ENCODE peak calls at places on chromosomes 12 and 14, in ten cellular contexts. One of them, this sample, is unnamed.

GRCh38 chr14:27605298-27605697 is 1007.5 kb upstream of the NOVA1 start:
- DNase-seq in neural crest cell: no peak
- DNase-seq in AG09309: no peak
- DNase-seq in astrocyte of the spinal cord: no peak
- DNase-seq in fibroblast of mammary gland: no peak
- DNase-seq in lower lobe of right lung: no peak
- DNase-seq in endothelial cell: no peak
- DNase-seq in transverse colon: no peak
- DNase-seq in neural progenitor cell: no peak
- DNase-seq in SK-N-SH: no peak
- DNase-seq in this sample: no peak

GRCh38 chr12:48002179-48002601 is 2.1 kb downstream of the COL2A1 start:
- DNase-seq in neural crest cell: peak
- DNase-seq in AG09309: no peak
- DNase-seq in astrocyte of the spinal cord: no peak
- DNase-seq in fibroblast of mammary gland: no peak
- DNase-seq in lower lobe of right lung: no peak
- DNase-seq in endothelial cell: no peak
- DNase-seq in transverse colon: no peak
- DNase-seq in neural progenitor cell: peak
- DNase-seq in SK-N-SH: peak
- DNase-seq in this sample: no peak

GRCh38 chr12:121614872-121615467 is 11.4 kb upstream of the ORAI1 start:
- DNase-seq in neural crest cell: no peak
- DNase-seq in AG09309: no peak
- DNase-seq in astrocyte of the spinal cord: no peak
- DNase-seq in fibroblast of mammary gland: no peak
- DNase-seq in lower lobe of right lung: no peak
- DNase-seq in endothelial cell: no peak
- DNase-seq in transverse colon: no peak
- DNase-seq in neural progenitor cell: no peak
- DNase-seq in SK-N-SH: no peak
- DNase-seq in this sample: no peak

GRCh38 chr14:29197557-29197956 is 431.0 kb downstream of the FOXG1 start:
- DNase-seq in neural crest cell: no peak
- DNase-seq in AG09309: no peak
- DNase-seq in astrocyte of the spinal cord: no peak
- DNase-seq in fibroblast of mammary gland: no peak
- DNase-seq in lower lobe of right lung: no peak
- DNase-seq in endothelial cell: no peak
- DNase-seq in transverse colon: no peak
- DNase-seq in neural progenitor cell: no peak
- DNase-seq in SK-N-SH: no peak
- DNase-seq in this sample: no peak

GRCh38 chr12:57148469-57149308 is 1.3 kb upstream of the LRP1-AS start:
- DNase-seq in neural crest cell: no peak
- DNase-seq in AG09309: no peak
- DNase-seq in astrocyte of the spinal cord: no peak
- DNase-seq in fibroblast of mammary gland: peak
- DNase-seq in lower lobe of right lung: peak
- DNase-seq in endothelial cell: no peak
- DNase-seq in transverse colon: peak
- DNase-seq in neural progenitor cell: no peak
- DNase-seq in SK-N-SH: no peak
- DNase-seq in this sample: no peak

GRCh38 chr12:46815792-46816191 is 10.0 kb downstream of the SLC38A4 start:
- DNase-seq in neural crest cell: no peak
- DNase-seq in AG09309: no peak
- DNase-seq in astrocyte of the spinal cord: no peak
- DNase-seq in fibroblast of mammary gland: no peak
- DNase-seq in lower lobe of right lung: no peak
- DNase-seq in endothelial cell: no peak
- DNase-seq in transverse colon: no peak
- DNase-seq in neural progenitor cell: no peak
- DNase-seq in SK-N-SH: no peak
- DNase-seq in this sample: no peak

GRCh38 chr14:105398726-105399440 is 545 bp downstream of the TEX22 start:
- DNase-seq in neural crest cell: no peak
- DNase-seq in AG09309: no peak
- DNase-seq in astrocyte of the spinal cord: no peak
- DNase-seq in fibroblast of mammary gland: peak
- DNase-seq in lower lobe of right lung: no peak
- DNase-seq in endothelial cell: peak
- DNase-seq in transverse colon: no peak
- DNase-seq in neural progenitor cell: no peak
- DNase-seq in SK-N-SH: peak
- DNase-seq in this sample: no peak

GRCh38 chr14:75479770-75480600 is 42.3 kb upstream of the BATF start:
- DNase-seq in neural crest cell: no peak
- DNase-seq in AG09309: no peak
- DNase-seq in astrocyte of the spinal cord: no peak
- DNase-seq in fibroblast of mammary gland: no peak
- DNase-seq in lower lobe of right lung: no peak
- DNase-seq in endothelial cell: no peak
- DNase-seq in transverse colon: no peak
- DNase-seq in neural progenitor cell: peak
- DNase-seq in SK-N-SH: no peak
- DNase-seq in this sample: no peak

GRCh38 chr12:95943231-95943842 is at the start of gene AMDHD1:
- DNase-seq in neural crest cell: peak
- DNase-seq in AG09309: no peak
- DNase-seq in astrocyte of the spinal cord: peak
- DNase-seq in fibroblast of mammary gland: peak
- DNase-seq in lower lobe of right lung: peak
- DNase-seq in endothelial cell: peak
- DNase-seq in transverse colon: peak
- DNase-seq in neural progenitor cell: peak
- DNase-seq in SK-N-SH: peak
- DNase-seq in this sample: peak

GRCh38 chr14:99724196-99724891 is 40.2 kb downstream of the CYP46A1 start:
- DNase-seq in neural crest cell: no peak
- DNase-seq in AG09309: no peak
- DNase-seq in astrocyte of the spinal cord: no peak
- DNase-seq in fibroblast of mammary gland: peak
- DNase-seq in lower lobe of right lung: peak
- DNase-seq in endothelial cell: no peak
- DNase-seq in transverse colon: no peak
- DNase-seq in neural progenitor cell: no peak
- DNase-seq in SK-N-SH: no peak
- DNase-seq in this sample: no peak

DNA sequence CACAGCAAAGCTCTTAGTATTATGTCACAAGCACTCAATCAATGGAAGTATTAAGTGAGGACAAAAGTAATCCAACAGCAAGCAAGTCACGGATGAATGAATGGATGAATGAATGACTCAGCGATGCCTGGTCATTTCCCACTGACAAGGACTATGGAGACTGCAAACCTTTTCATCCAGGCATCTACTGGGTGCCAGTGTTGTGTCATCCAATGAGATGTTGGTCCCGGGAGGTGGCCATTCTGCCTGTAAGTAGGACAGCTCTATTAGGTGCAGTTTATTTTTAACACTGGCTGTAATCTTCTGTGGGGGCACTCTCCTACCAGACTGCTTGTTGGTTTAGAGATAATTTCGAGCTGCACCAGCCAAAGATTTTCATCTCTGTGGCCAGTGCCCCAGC is 39.4 kb downstream of the STAB2 start:
- DNase-seq in neural crest cell: no peak
- DNase-seq in AG09309: peak
- DNase-seq in astrocyte of the spinal cord: peak
- DNase-seq in fibroblast of mammary gland: peak
- DNase-seq in lower lobe of right lung: no peak
- DNase-seq in endothelial cell: no peak
- DNase-seq in transverse colon: peak
- DNase-seq in neural progenitor cell: peak
- DNase-seq in SK-N-SH: peak
- DNase-seq in this sample: no peak
- TF ChIP-seq CTCF in neural crest cell: peak
- TF ChIP-seq CTCF in AG09309: peak
- TF ChIP-seq CTCF in astrocyte of the spinal cord: peak
- TF ChIP-seq CTCF in fibroblast of mammary gland: no peak
- TF ChIP-seq CTCF in lower lobe of right lung: no peak
- TF ChIP-seq CTCF in endothelial cell: no peak
- TF ChIP-seq CTCF in transverse colon: peak
- TF ChIP-seq CTCF in neural progenitor cell: peak
- TF ChIP-seq CTCF in SK-N-SH: peak
- TF ChIP-seq CTCF in this sample: no peak

GRCh38 chr12:110669193-110669502 is 19.8 kb downstream of the HVCN1 start:
- DNase-seq in neural crest cell: no peak
- DNase-seq in AG09309: no peak
- DNase-seq in astrocyte of the spinal cord: no peak
- DNase-seq in fibroblast of mammary gland: no peak
- DNase-seq in lower lobe of right lung: no peak
- DNase-seq in endothelial cell: no peak
- DNase-seq in transverse colon: no peak
- DNase-seq in neural progenitor cell: no peak
- DNase-seq in SK-N-SH: no peak
- DNase-seq in this sample: no peak

GRCh38 chr12:110667671-110668070 is 21.2 kb downstream of the HVCN1 start:
- DNase-seq in neural crest cell: no peak
- DNase-seq in AG09309: no peak
- DNase-seq in astrocyte of the spinal cord: no peak
- DNase-seq in fibroblast of mammary gland: no peak
- DNase-seq in lower lobe of right lung: no peak
- DNase-seq in endothelial cell: no peak
- DNase-seq in transverse colon: no peak
- DNase-seq in neural progenitor cell: no peak
- DNase-seq in SK-N-SH: no peak
- DNase-seq in this sample: no peak

GRCh38 chr12:110670161-110670701 is 18.7 kb downstream of the HVCN1 start:
- DNase-seq in neural crest cell: no peak
- DNase-seq in AG09309: no peak
- DNase-seq in astrocyte of the spinal cord: no peak
- DNase-seq in fibroblast of mammary gland: no peak
- DNase-seq in lower lobe of right lung: no peak
- DNase-seq in endothelial cell: no peak
- DNase-seq in transverse colon: no peak
- DNase-seq in neural progenitor cell: no peak
- DNase-seq in SK-N-SH: no peak
- DNase-seq in this sample: no peak

GRCh38 chr12:110666892-110667291 is 22.0 kb downstream of the HVCN1 start:
- DNase-seq in neural crest cell: no peak
- DNase-seq in AG09309: no peak
- DNase-seq in astrocyte of the spinal cord: no peak
- DNase-seq in fibroblast of mammary gland: no peak
- DNase-seq in lower lobe of right lung: no peak
- DNase-seq in endothelial cell: no peak
- DNase-seq in transverse colon: no peak
- DNase-seq in neural progenitor cell: no peak
- DNase-seq in SK-N-SH: no peak
- DNase-seq in this sample: no peak

DNA sequence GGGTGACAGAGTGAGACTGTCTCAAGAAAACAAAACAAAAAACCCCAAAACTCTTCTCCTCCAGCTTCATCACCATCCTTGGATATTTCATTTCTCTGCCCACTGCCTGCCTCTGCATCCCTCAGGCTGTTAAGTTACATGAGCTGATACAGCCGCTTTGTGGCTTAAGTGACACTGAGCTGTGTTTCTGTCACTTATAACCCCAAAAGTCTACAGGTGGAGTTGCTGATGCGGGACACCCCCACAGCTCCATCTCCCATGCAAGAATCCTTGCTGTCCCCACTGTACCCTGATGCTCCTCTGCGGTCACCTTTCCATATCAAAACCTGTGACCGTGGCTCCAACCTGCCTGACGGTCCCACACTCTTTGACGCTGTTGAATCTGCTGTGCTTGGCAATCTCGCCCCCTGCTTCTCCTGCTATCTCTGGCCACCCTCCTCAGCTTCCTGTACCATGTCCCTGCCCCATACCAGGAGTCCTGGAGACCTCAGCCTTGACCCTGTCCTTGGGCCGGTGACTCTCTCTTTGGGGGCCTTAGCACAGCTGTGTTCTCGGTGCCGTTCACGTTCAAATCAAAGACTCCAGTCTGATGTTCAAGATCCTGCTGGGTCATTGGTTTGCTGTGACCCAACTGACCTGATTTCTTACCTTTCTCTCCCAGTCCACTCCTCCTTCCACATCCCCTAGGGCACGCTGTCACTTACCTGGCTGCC is 20.3 kb downstream of the HVCN1 start:
- DNase-seq in neural crest cell: no peak
- DNase-seq in AG09309: no peak
- DNase-seq in astrocyte of the spinal cord: no peak
- DNase-seq in fibroblast of mammary gland: no peak
- DNase-seq in lower lobe of right lung: no peak
- DNase-seq in endothelial cell: no peak
- DNase-seq in transverse colon: no peak
- DNase-seq in neural progenitor cell: no peak
- DNase-seq in SK-N-SH: no peak
- DNase-seq in this sample: no peak
- TF ChIP-seq CTCF in neural crest cell: no peak
- TF ChIP-seq CTCF in AG09309: no peak
- TF ChIP-seq CTCF in astrocyte of the spinal cord: no peak
- TF ChIP-seq CTCF in fibroblast of mammary gland: no peak
- TF ChIP-seq CTCF in lower lobe of right lung: no peak
- TF ChIP-seq CTCF in endothelial cell: no peak
- TF ChIP-seq CTCF in transverse colon: no peak
- TF ChIP-seq CTCF in neural progenitor cell: no peak
- TF ChIP-seq CTCF in SK-N-SH: no peak
- TF ChIP-seq CTCF in this sample: no peak

GRCh38 chr12:6067152-6067916 is 57.1 kb downstream of the VWF start:
- DNase-seq in neural crest cell: no peak
- DNase-seq in AG09309: no peak
- DNase-seq in astrocyte of the spinal cord: no peak
- DNase-seq in fibroblast of mammary gland: peak
- DNase-seq in lower lobe of right lung: no peak
- DNase-seq in endothelial cell: peak
- DNase-seq in transverse colon: no peak
- DNase-seq in neural progenitor cell: peak
- DNase-seq in SK-N-SH: peak
- DNase-seq in this sample: no peak
- TF ChIP-seq CTCF in neural crest cell: peak
- TF ChIP-seq CTCF in AG09309: peak
- TF ChIP-seq CTCF in astrocyte of the spinal cord: peak
- TF ChIP-seq CTCF in fibroblast of mammary gland: peak
- TF ChIP-seq CTCF in lower lobe of right lung: peak
- TF ChIP-seq CTCF in endothelial cell: peak
- TF ChIP-seq CTCF in transverse colon: peak
- TF ChIP-seq CTCF in neural progenitor cell: peak
- TF ChIP-seq CTCF in SK-N-SH: peak
- TF ChIP-seq CTCF in this sample: no peak

GRCh38 chr12:2457215-2458112 is 337.3 kb upstream of the FKBP4 start:
- DNase-seq in neural crest cell: no peak
- DNase-seq in AG09309: no peak
- DNase-seq in astrocyte of the spinal cord: no peak
- DNase-seq in fibroblast of mammary gland: no peak
- DNase-seq in lower lobe of right lung: no peak
- DNase-seq in endothelial cell: no peak
- DNase-seq in transverse colon: no peak
- DNase-seq in neural progenitor cell: peak
- DNase-seq in SK-N-SH: no peak
- DNase-seq in this sample: no peak
- TF ChIP-seq CTCF in neural crest cell: no peak
- TF ChIP-seq CTCF in AG09309: no peak
- TF ChIP-seq CTCF in astrocyte of the spinal cord: peak
- TF ChIP-seq CTCF in fibroblast of mammary gland: no peak
- TF ChIP-seq CTCF in lower lobe of right lung: no peak
- TF ChIP-seq CTCF in endothelial cell: no peak
- TF ChIP-seq CTCF in transverse colon: no peak
- TF ChIP-seq CTCF in neural progenitor cell: no peak
- TF ChIP-seq CTCF in SK-N-SH: no peak
- TF ChIP-seq CTCF in this sample: no peak

This sample was measured in mesothelial cell of epicardium.